ENCODE peak calls at places on chromosomes 5 and 9, in four cellular contexts. V is HCT116, D is Panc1, U is endothelial cell of umbilical vein. N is an unnamed sample.
A peak's percentile ranks its signal among the peaks of the same experiment; 100 is the strongest.

GRCh38 chr9:93017621-93018020 is 40.9 kb upstream of the SUSD3 start:
- DNase-seq in V (no peak), D (no peak), U (no peak), N (peak; percentile 42)

GRCh38 chr9:124140941-124141568 is 116.7 kb upstream of the NEK6 start:
- DNase-seq in V (no peak), D (no peak), U (no peak), N (no peak)

GRCh38 chr9:5714501-5715401 is 85.8 kb downstream of the RIC1 start:
- DNase-seq in V (peak; percentile 27), D (no peak), U (peak; percentile 36), N (no peak)

GRCh38 chr5:93621340-93621872 is 38.4 kb downstream of the NR2F1 start:
- DNase-seq in V (no peak), D (peak; percentile 52), U (peak; percentile 75), N (peak; percentile 86)

GRCh38 chr5:2003690-2004365 is 121.1 kb upstream of the IRX4 start:
- DNase-seq in V (no peak), D (no peak), U (no peak), N (no peak)

GRCh38 chr9:131279196-131279926 is 3.1 kb upstream of the FAM78A start:
- DNase-seq in V (no peak), D (no peak), U (no peak), N (no peak)

GRCh38 chr5:143557061-143557818 is 153.8 kb upstream of the NR3C1 start:
- DNase-seq in V (no peak), D (no peak), U (no peak), N (no peak)

GRCh38 chr9:128162215-128163026 is 2.4 kb downstream of the BBLN start:
- DNase-seq in V (no peak), D (no peak), U (no peak), N (peak; percentile 47)

GRCh38 chr9:135228345-135228982 is 141.0 kb downstream of the OLFM1 start:
- DNase-seq in V (no peak), D (no peak), U (no peak), N (no peak)

GRCh38 chr9:27129221-27129620 is 20.2 kb downstream of the TEK start:
- DNase-seq in V (no peak), D (no peak), U (peak; percentile 66), N (no peak)

GRCh38 chr9:8052991-8053390 is 253.4 kb upstream of the DMAC1 start:
- DNase-seq in V (no peak), D (no peak), U (no peak), N (peak; percentile 33)
- H3K4me3 ChIP-seq in V (no peak overlapping the region), D (no peak overlapping the region), U (no peak overlapping the region), N (no peak overlapping the region)

DNA sequence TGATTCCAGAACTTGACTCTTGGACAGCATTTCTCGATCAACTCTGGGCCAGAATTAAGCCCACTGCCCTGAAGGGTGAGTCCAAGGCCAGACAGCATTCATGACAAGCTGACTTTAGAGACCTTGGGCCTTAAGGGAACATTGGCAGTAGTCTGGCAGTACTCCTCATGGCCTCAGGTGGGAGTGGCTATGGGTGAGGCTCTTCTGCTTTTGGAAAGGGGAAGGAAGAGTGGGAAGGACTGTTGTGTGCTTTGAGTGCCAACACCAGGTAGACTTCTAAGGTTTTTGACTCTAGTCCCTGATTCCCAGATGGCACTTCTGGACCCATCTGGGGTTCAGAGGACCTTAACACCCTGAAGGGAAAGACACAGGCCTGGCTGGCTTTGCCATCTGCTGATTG is 530.4 kb downstream of the ACTL7B start:
- DNase-seq in V (no peak), D (no peak), U (no peak), N (no peak)
- H3K9me3 ChIP-seq in V (peaks cover 4% of the 10 kb centered on the region), D (no peaks in the 10 kb centered on the region), U (no peaks in the 10 kb centered on the region), N (peaks cover 45% of the 10 kb centered on the region)

GRCh38 chr9:83199240-83199639 is 136.3 kb upstream of the RASEF start:
- DNase-seq in V (peak; percentile 16), D (no peak), U (peak; percentile 65), N (no peak)
- TF ChIP-seq POLR2AphosphoS5 in V (no peak), D (no peak), U (no peak), N (no peak)

GRCh38 chr5:159331099-159331973 is 1.0 kb upstream of the IL12B start:
- DNase-seq in V (no peak), D (no peak), U (peak; percentile 30), N (peak; percentile 93)
- H3K4me3 ChIP-seq in V (peak overlapping the region; percentile 70), D (peak overlapping the region; percentile 49), U (peak overlapping the region; percentile 8), N (peak overlapping the region; percentile 27)

GRCh38 chr5:17947029-17947428 is 312.8 kb downstream of the TAF11L14 start:
- DNase-seq in V (no peak), D (no peak), U (no peak), N (no peak)

GRCh38 chr5:17952231-17952630 is 318.0 kb downstream of the TAF11L14 start:
- DNase-seq in V (no peak), D (no peak), U (no peak), N (no peak)

GRCh38 chr5:17951392-17952169 is 317.3 kb downstream of the TAF11L14 start:
- DNase-seq in V (no peak), D (no peak), U (no peak), N (no peak)
- H3K9me3 ChIP-seq in V (peaks cover 19% of the 10 kb centered on the region), D (no peaks in the 10 kb centered on the region), U (no peaks in the 10 kb centered on the region), N (peaks cover 33% of the 10 kb centered on the region)

GRCh38 chr9:114991861-114992260 is 61.5 kb upstream of the TNFSF8 start:
- DNase-seq in V (no peak), D (no peak), U (no peak), N (no peak)
- TF ChIP-seq POLR2AphosphoS5 in V (no peak), D (no peak), U (no peak), N (no peak)

GRCh38 chr5:141127305-141127704 is 5.7 kb downstream of the PCDHB4 start:
- DNase-seq in V (no peak), D (no peak), U (no peak), N (no peak)

GRCh38 chr5:141121563-141121962 is at the start of gene PCDHB4:
- DNase-seq in V (no peak), D (no peak), U (peak; percentile 8), N (no peak)

DNA sequence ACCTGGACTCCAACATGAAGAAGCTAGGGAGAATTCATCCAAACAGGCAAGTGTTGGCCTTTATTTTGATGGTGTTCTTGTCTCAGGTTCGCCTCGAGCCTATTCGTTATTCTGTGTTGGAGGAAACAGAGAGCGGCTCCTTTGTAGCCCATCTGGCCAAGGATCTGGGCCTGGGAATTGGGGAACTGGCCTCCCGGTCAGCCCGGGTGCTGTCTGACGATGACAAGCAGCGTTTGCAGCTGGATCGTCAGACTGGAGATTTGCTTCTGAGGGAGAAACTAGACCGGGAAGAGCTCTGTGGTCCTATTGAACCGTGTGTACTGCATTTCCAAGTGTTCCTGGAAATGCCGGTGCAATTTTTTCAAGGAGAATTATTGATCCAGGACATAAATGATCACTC is 367 bp downstream of the PCDHB4 start:
- DNase-seq in V (no peak), D (no peak), U (no peak), N (no peak)
- H3K4me3 ChIP-seq in V (no peak overlapping the region), D (no peak overlapping the region), U (no peak overlapping the region), N (no peak overlapping the region)

DNA sequence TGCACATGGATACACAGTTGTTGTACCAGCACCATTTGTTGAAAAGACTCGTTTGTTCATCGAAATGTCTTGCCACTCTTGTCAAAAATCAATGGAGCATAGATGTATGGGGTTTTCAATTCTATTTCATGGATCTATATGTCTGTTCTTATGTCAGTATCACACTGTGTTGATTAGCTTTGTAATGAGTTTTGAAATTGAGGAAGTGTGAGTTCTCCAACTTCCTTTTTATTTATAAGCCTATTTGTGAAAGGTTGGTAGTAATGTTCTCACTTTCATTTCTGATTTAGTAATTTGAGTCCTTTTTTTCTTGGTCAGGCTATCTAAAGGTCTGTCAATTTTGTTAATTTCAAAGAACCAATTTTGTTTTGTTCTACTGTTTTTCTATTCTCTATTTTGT is 26.1 kb downstream of the ZNF510 start:
- DNase-seq in V (no peak), D (no peak), U (no peak), N (no peak)
- H3K9me3 ChIP-seq in V (peaks cover 6% of the 10 kb centered on the region), D (peaks cover 57% of the 10 kb centered on the region), U (no peaks in the 10 kb centered on the region), N (peaks cover 100% of the 10 kb centered on the region)